ENCODE peak calls at places on chromosomes 6 and 20, in ten cellular contexts. One of them, this sample, is unnamed.

GRCh38 chr6:111580826-111581505 is 24.7 kb downstream of the TRAF3IP2 start:
- DNase-seq in type B pancreatic cell: no peak
- DNase-seq in A673: peak; percentile 35
- DNase-seq in GM12865: no peak
- DNase-seq in mammary epithelial cell: no peak
- DNase-seq in choroid plexus epithelial cell: no peak
- DNase-seq in breast epithelium: no peak
- DNase-seq in upper lobe of left lung: no peak
- DNase-seq in MM.1S: no peak
- DNase-seq in endothelial cell: no peak
- DNase-seq in this sample: no peak

GRCh38 chr6:124110514-124110913 is 306.8 kb downstream of the NKAIN2 start:
- DNase-seq in type B pancreatic cell: no peak
- DNase-seq in A673: no peak
- DNase-seq in GM12865: no peak
- DNase-seq in mammary epithelial cell: no peak
- DNase-seq in choroid plexus epithelial cell: no peak
- DNase-seq in breast epithelium: no peak
- DNase-seq in upper lobe of left lung: no peak
- DNase-seq in MM.1S: no peak
- DNase-seq in endothelial cell: no peak
- DNase-seq in this sample: no peak

GRCh38 chr6:150406948-150407347 is 38.1 kb downstream of the IYD start:
- DNase-seq in type B pancreatic cell: no peak
- DNase-seq in A673: peak; percentile 14
- DNase-seq in GM12865: no peak
- DNase-seq in mammary epithelial cell: no peak
- DNase-seq in choroid plexus epithelial cell: no peak
- DNase-seq in breast epithelium: no peak
- DNase-seq in upper lobe of left lung: no peak
- DNase-seq in MM.1S: no peak
- DNase-seq in endothelial cell: no peak
- DNase-seq in this sample: no peak

GRCh38 chr20:58745391-58745790 is 52.8 kb downstream of the NPEPL1 start:
- DNase-seq in type B pancreatic cell: peak; percentile 43
- DNase-seq in A673: no peak
- DNase-seq in GM12865: no peak
- DNase-seq in mammary epithelial cell: no peak
- DNase-seq in choroid plexus epithelial cell: no peak
- DNase-seq in breast epithelium: no peak
- DNase-seq in upper lobe of left lung: no peak
- DNase-seq in MM.1S: no peak
- DNase-seq in endothelial cell: no peak
- DNase-seq in this sample: no peak

GRCh38 chr6:1436334-1437306 is 47.2 kb downstream of the FOXF2 start:
- DNase-seq in type B pancreatic cell: peak; percentile 55
- DNase-seq in A673: peak; percentile 80
- DNase-seq in GM12865: peak; percentile 64
- DNase-seq in mammary epithelial cell: peak; percentile 62
- DNase-seq in choroid plexus epithelial cell: peak; percentile 86
- DNase-seq in breast epithelium: no peak
- DNase-seq in upper lobe of left lung: no peak
- DNase-seq in MM.1S: peak; percentile 57
- DNase-seq in endothelial cell: peak; percentile 77
- DNase-seq in this sample: peak; percentile 61

GRCh38 chr6:30013296-30013922 is 47.7 kb upstream of the POLR1H start:
- DNase-seq in type B pancreatic cell: no peak
- DNase-seq in A673: peak; percentile 24
- DNase-seq in GM12865: peak; percentile 26
- DNase-seq in mammary epithelial cell: no peak
- DNase-seq in choroid plexus epithelial cell: peak; percentile 12
- DNase-seq in breast epithelium: no peak
- DNase-seq in upper lobe of left lung: no peak
- DNase-seq in MM.1S: no peak
- DNase-seq in endothelial cell: no peak
- DNase-seq in this sample: peak; percentile 11

GRCh38 chr20:35264755-35265154 is 13.2 kb downstream of the MMP24OS start:
- DNase-seq in type B pancreatic cell: no peak
- DNase-seq in A673: no peak
- DNase-seq in GM12865: no peak
- DNase-seq in mammary epithelial cell: peak; percentile 50
- DNase-seq in choroid plexus epithelial cell: peak; percentile 45
- DNase-seq in breast epithelium: no peak
- DNase-seq in upper lobe of left lung: peak; percentile 65
- DNase-seq in MM.1S: no peak
- DNase-seq in endothelial cell: peak; percentile 58
- DNase-seq in this sample: no peak

GRCh38 chr6:143498428-143498827 is 13.1 kb downstream of the FUCA2 start:
- DNase-seq in type B pancreatic cell: no peak
- DNase-seq in A673: no peak
- DNase-seq in GM12865: no peak
- DNase-seq in mammary epithelial cell: no peak
- DNase-seq in choroid plexus epithelial cell: no peak
- DNase-seq in breast epithelium: no peak
- DNase-seq in upper lobe of left lung: no peak
- DNase-seq in MM.1S: no peak
- DNase-seq in endothelial cell: no peak
- DNase-seq in this sample: no peak

GRCh38 chr6:38567436-38567835 is 72.3 kb downstream of the BTBD9 start:
- DNase-seq in type B pancreatic cell: no peak
- DNase-seq in A673: peak; percentile 78
- DNase-seq in GM12865: peak; percentile 8
- DNase-seq in mammary epithelial cell: peak; percentile 62
- DNase-seq in choroid plexus epithelial cell: peak; percentile 95
- DNase-seq in breast epithelium: peak; percentile 71
- DNase-seq in upper lobe of left lung: no peak
- DNase-seq in MM.1S: no peak
- DNase-seq in endothelial cell: no peak
- DNase-seq in this sample: no peak

GRCh38 chr6:138844203-138844602 is 48.3 kb downstream of the ECT2L start:
- DNase-seq in type B pancreatic cell: no peak
- DNase-seq in A673: peak; percentile 80
- DNase-seq in GM12865: no peak
- DNase-seq in mammary epithelial cell: no peak
- DNase-seq in choroid plexus epithelial cell: peak; percentile 90
- DNase-seq in breast epithelium: no peak
- DNase-seq in upper lobe of left lung: no peak
- DNase-seq in MM.1S: no peak
- DNase-seq in endothelial cell: no peak
- DNase-seq in this sample: no peak

GRCh38 chr6:159701413-159701999 is 8.5 kb upstream of the SOD2 start:
- DNase-seq in type B pancreatic cell: no peak
- DNase-seq in A673: no peak
- DNase-seq in GM12865: no peak
- DNase-seq in mammary epithelial cell: peak; percentile 94
- DNase-seq in choroid plexus epithelial cell: peak; percentile 85
- DNase-seq in breast epithelium: no peak
- DNase-seq in upper lobe of left lung: no peak
- DNase-seq in MM.1S: no peak
- DNase-seq in endothelial cell: no peak
- DNase-seq in this sample: no peak

GRCh38 chr20:21513181-21513663 is 642 bp downstream of the NKX2-2 start:
- DNase-seq in type B pancreatic cell: peak; percentile 68
- DNase-seq in A673: peak; percentile 60
- DNase-seq in GM12865: no peak
- DNase-seq in mammary epithelial cell: no peak
- DNase-seq in choroid plexus epithelial cell: no peak
- DNase-seq in breast epithelium: no peak
- DNase-seq in upper lobe of left lung: no peak
- DNase-seq in MM.1S: no peak
- DNase-seq in endothelial cell: no peak
- DNase-seq in this sample: no peak

DNA sequence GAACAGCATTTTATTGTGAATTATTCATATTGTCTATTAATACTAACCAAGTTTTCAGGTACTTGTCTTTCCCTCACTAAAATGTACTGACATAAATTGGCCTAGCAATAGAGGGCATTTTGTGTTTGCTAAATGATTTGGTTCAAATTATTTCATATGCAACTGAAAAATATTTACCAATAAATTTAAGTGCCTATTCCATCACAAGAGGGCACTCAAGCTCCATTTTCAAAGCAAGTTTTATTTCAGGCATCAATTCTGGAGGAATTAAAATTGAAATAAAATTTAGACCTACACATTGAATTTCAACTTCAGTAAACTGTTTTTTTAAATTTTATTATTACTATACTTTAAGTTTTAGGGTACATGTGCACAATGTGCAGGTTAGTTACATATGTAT is 114.3 kb upstream of the SYNCRIP start:
- DNase-seq in type B pancreatic cell: no peak
- DNase-seq in A673: peak; percentile 45
- DNase-seq in GM12865: peak; percentile 24
- DNase-seq in mammary epithelial cell: no peak
- DNase-seq in choroid plexus epithelial cell: peak; percentile 63
- DNase-seq in breast epithelium: no peak
- DNase-seq in upper lobe of left lung: no peak
- DNase-seq in MM.1S: peak; percentile 51
- DNase-seq in endothelial cell: no peak
- DNase-seq in this sample: no peak
- TF ChIP-seq CTCF in type B pancreatic cell: peak; percentile 72
- TF ChIP-seq CTCF in A673: peak; percentile 57
- TF ChIP-seq CTCF in GM12865: peak; percentile 16
- TF ChIP-seq CTCF in mammary epithelial cell: peak; percentile 52
- TF ChIP-seq CTCF in choroid plexus epithelial cell: peak; percentile 56
- TF ChIP-seq CTCF in breast epithelium: no peak
- TF ChIP-seq CTCF in upper lobe of left lung: no peak
- TF ChIP-seq CTCF in MM.1S: peak; percentile 51
- TF ChIP-seq CTCF in endothelial cell: peak; percentile 45
- TF ChIP-seq CTCF in this sample: peak; percentile 33

DNA sequence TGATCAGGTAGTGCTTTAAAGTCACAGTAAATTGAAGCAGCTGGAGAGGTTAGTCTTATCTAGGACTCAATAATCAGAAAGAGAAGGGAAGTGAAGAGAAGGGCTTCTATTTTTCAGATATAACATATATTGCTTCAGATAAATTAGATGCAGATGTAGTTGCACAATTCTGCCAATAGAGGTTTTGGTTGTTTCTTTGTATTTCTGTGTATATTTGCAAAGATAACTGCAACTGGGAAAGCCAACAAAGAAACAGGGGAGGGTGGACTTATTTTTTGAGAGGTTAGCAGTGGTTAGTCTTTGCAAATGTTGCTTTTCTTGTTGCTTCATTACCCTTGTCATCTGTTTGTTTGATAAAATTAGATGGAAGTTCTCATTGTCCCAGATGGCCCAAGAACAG is 106.6 kb downstream of the ADGRG6 start:
- DNase-seq in type B pancreatic cell: no peak
- DNase-seq in A673: no peak
- DNase-seq in GM12865: no peak
- DNase-seq in mammary epithelial cell: no peak
- DNase-seq in choroid plexus epithelial cell: peak; percentile 21
- DNase-seq in breast epithelium: no peak
- DNase-seq in upper lobe of left lung: no peak
- DNase-seq in MM.1S: no peak
- DNase-seq in endothelial cell: no peak
- DNase-seq in this sample: no peak
- TF ChIP-seq CTCF in type B pancreatic cell: peak; percentile 51
- TF ChIP-seq CTCF in A673: peak; percentile 11
- TF ChIP-seq CTCF in GM12865: no peak
- TF ChIP-seq CTCF in mammary epithelial cell: no peak
- TF ChIP-seq CTCF in choroid plexus epithelial cell: no peak
- TF ChIP-seq CTCF in breast epithelium: no peak
- TF ChIP-seq CTCF in upper lobe of left lung: no peak
- TF ChIP-seq CTCF in MM.1S: no peak
- TF ChIP-seq CTCF in endothelial cell: peak; percentile 41
- TF ChIP-seq CTCF in this sample: peak; percentile 30

GRCh38 chr6:100462396-100462795 is 2.3 kb downstream of the SIM1 start:
- DNase-seq in type B pancreatic cell: no peak
- DNase-seq in A673: no peak
- DNase-seq in GM12865: no peak
- DNase-seq in mammary epithelial cell: no peak
- DNase-seq in choroid plexus epithelial cell: no peak
- DNase-seq in breast epithelium: no peak
- DNase-seq in upper lobe of left lung: no peak
- DNase-seq in MM.1S: no peak
- DNase-seq in endothelial cell: no peak
- DNase-seq in this sample: no peak

GRCh38 chr6:100461273-100461919 is 3.3 kb downstream of the SIM1 start:
- DNase-seq in type B pancreatic cell: no peak
- DNase-seq in A673: peak; percentile 59
- DNase-seq in GM12865: no peak
- DNase-seq in mammary epithelial cell: no peak
- DNase-seq in choroid plexus epithelial cell: no peak
- DNase-seq in breast epithelium: no peak
- DNase-seq in upper lobe of left lung: no peak
- DNase-seq in MM.1S: no peak
- DNase-seq in endothelial cell: peak; percentile 66
- DNase-seq in this sample: no peak

GRCh38 chr6:100459291-100459690 is 5.4 kb downstream of the SIM1 start:
- DNase-seq in type B pancreatic cell: no peak
- DNase-seq in A673: no peak
- DNase-seq in GM12865: no peak
- DNase-seq in mammary epithelial cell: no peak
- DNase-seq in choroid plexus epithelial cell: no peak
- DNase-seq in breast epithelium: no peak
- DNase-seq in upper lobe of left lung: no peak
- DNase-seq in MM.1S: no peak
- DNase-seq in endothelial cell: no peak
- DNase-seq in this sample: no peak

GRCh38 chr6:100461920-100462295 is 2.8 kb downstream of the SIM1 start:
- DNase-seq in type B pancreatic cell: no peak
- DNase-seq in A673: no peak
- DNase-seq in GM12865: peak; percentile 43
- DNase-seq in mammary epithelial cell: no peak
- DNase-seq in choroid plexus epithelial cell: no peak
- DNase-seq in breast epithelium: no peak
- DNase-seq in upper lobe of left lung: no peak
- DNase-seq in MM.1S: peak; percentile 29
- DNase-seq in endothelial cell: no peak
- DNase-seq in this sample: no peak

GRCh38 chr6:100460650-100461204 is 4.0 kb downstream of the SIM1 start:
- DNase-seq in type B pancreatic cell: no peak
- DNase-seq in A673: peak; percentile 41
- DNase-seq in GM12865: no peak
- DNase-seq in mammary epithelial cell: no peak
- DNase-seq in choroid plexus epithelial cell: no peak
- DNase-seq in breast epithelium: no peak
- DNase-seq in upper lobe of left lung: no peak
- DNase-seq in MM.1S: no peak
- DNase-seq in endothelial cell: peak; percentile 64
- DNase-seq in this sample: no peak
- TF ChIP-seq CTCF in type B pancreatic cell: peak; percentile 77
- TF ChIP-seq CTCF in A673: peak; percentile 77
- TF ChIP-seq CTCF in GM12865: no peak
- TF ChIP-seq CTCF in mammary epithelial cell: peak; percentile 37
- TF ChIP-seq CTCF in choroid plexus epithelial cell: peak; percentile 39
- TF ChIP-seq CTCF in breast epithelium: no peak
- TF ChIP-seq CTCF in upper lobe of left lung: no peak
- TF ChIP-seq CTCF in MM.1S: peak; percentile 32
- TF ChIP-seq CTCF in endothelial cell: peak; percentile 80
- TF ChIP-seq CTCF in this sample: no peak

DNA sequence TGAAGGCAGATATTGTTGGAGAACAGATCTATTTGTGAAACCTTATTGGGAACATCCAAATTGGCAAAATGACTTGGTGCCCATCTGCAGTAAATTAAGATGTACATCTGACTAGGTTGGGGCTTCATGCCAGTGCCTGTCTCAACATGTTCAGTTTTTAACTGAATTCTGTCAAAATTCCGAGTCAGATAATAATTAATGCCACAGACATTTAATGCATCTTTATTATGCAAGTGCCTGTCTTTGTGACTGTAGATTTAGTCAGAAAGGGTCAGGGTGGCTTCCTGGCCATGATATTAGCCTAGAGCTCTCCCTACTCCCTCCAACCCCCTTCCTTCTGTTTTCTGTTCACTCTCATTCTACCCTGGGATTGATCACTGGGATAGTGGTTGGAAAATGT is 199.3 kb upstream of the FLRT3 start:
- DNase-seq in type B pancreatic cell: no peak
- DNase-seq in A673: no peak
- DNase-seq in GM12865: no peak
- DNase-seq in mammary epithelial cell: peak; percentile 64
- DNase-seq in choroid plexus epithelial cell: no peak
- DNase-seq in breast epithelium: no peak
- DNase-seq in upper lobe of left lung: no peak
- DNase-seq in MM.1S: no peak
- DNase-seq in endothelial cell: no peak
- DNase-seq in this sample: no peak
- TF ChIP-seq CTCF in type B pancreatic cell: no peak
- TF ChIP-seq CTCF in A673: no peak
- TF ChIP-seq CTCF in GM12865: no peak
- TF ChIP-seq CTCF in mammary epithelial cell: no peak
- TF ChIP-seq CTCF in choroid plexus epithelial cell: no peak
- TF ChIP-seq CTCF in breast epithelium: no peak
- TF ChIP-seq CTCF in upper lobe of left lung: no peak
- TF ChIP-seq CTCF in MM.1S: no peak
- TF ChIP-seq CTCF in endothelial cell: no peak
- TF ChIP-seq CTCF in this sample: no peak